ENCODE peak calls at places on chromosomes 2 and 18, in six cellular contexts. B is kidney glomerular epithelial cell; F is activated CD8-positive, alpha-beta T cell treated with anti-CD3 and anti-CD28 coated beads for 36 hours; X is stimulated activated naive CD4-positive, alpha-beta T cell; G is ELR; T is spleen. K is an unnamed sample.
A peak's percentile ranks its signal among the peaks of the same experiment; 100 is the strongest.

GRCh38 chr2:241763551-241764271 is 12.9 kb upstream of the GAL3ST2 start:
- DNase-seq in G (no peak), T (peak; percentile 72), F (peak; percentile 45), B (no peak), X (no peak), K (no peak)

GRCh38 chr2:44931177-44931795 is 10.2 kb upstream of the SIX3 start:
- DNase-seq in X (no peak), F (no peak), T (no peak), B (no peak), G (no peak), K (no peak)

GRCh38 chr2:1647417-1648240 is 96.7 kb downstream of the PXDN start:
- DNase-seq in F (no peak), G (no peak), B (no peak), T (peak; percentile 66), X (no peak), K (no peak)

GRCh38 chr18:67432806-67433205 is 83.7 kb downstream of the DSEL start:
- DNase-seq in B (no peak), X (no peak), T (no peak), G (no peak), F (no peak), K (no peak)

GRCh38 chr2:105576440-105577241 is 168.1 kb upstream of the NCK2 start:
- DNase-seq in T (no peak), X (peak; percentile 35), F (no peak), B (peak; percentile 87), G (peak; percentile 91), K (no peak)

GRCh38 chr2:176146101-176146500 is 5.2 kb upstream of the HOXD4 start:
- DNase-seq in F (no peak), X (no peak), B (no peak), G (no peak), T (no peak), K (no peak)

GRCh38 chr18:75135158-75135725 is 73.7 kb downstream of the PTGR3 start:
- DNase-seq in B (no peak), T (peak; percentile 49), X (no peak), F (no peak), G (no peak), K (no peak)

GRCh38 chr2:168661404-168661869 is 141.0 kb upstream of the NOSTRIN start:
- DNase-seq in F (no peak), G (no peak), B (no peak), T (no peak), X (no peak), K (no peak)

GRCh38 chr2:26168785-26169184 is 4.1 kb upstream of the GAREM2 start:
- DNase-seq in G (no peak), F (no peak), B (no peak), X (no peak), T (peak; percentile 37), K (no peak)

GRCh38 chr2:156864230-156864629 is 393.3 kb upstream of the GALNT5 start:
- DNase-seq in F (no peak), G (no peak), T (no peak), X (no peak), B (no peak), K (no peak)

GRCh38 chr2:69081757-69082156 is 68.8 kb downstream of the ANTXR1 start:
- DNase-seq in X (no peak), B (no peak), F (no peak), G (no peak), T (no peak), K (no peak)

K was measured in left cardiac atrium.